ENCODE peak calls at places on chromosome 20, in six cellular contexts. One of them, this sample, is unnamed. For H3K27me3, the result is how much of the 10 kb centered on the place peaks cover.

GRCh38 chr20:17650816-17651760 is 31.0 kb downstream of the RRBP1 start:
- DNase-seq in H9: no peak
- DNase-seq in aorta: no peak
- DNase-seq in PC-3: peak
- DNase-seq in thyroid gland: no peak
- DNase-seq in mammary epithelial cell: no peak
- DNase-seq in this sample: no peak

GRCh38 chr20:35431621-35432429 is 6.2 kb downstream of the GDF5 start:
- DNase-seq in H9: no peak
- DNase-seq in aorta: no peak
- DNase-seq in PC-3: no peak
- DNase-seq in thyroid gland: no peak
- DNase-seq in mammary epithelial cell: no peak
- DNase-seq in this sample: no peak

GRCh38 chr20:25310921-25311728 is 63.2 kb downstream of the PYGB start:
- DNase-seq in H9: no peak
- DNase-seq in aorta: peak
- DNase-seq in PC-3: peak
- DNase-seq in thyroid gland: peak
- DNase-seq in mammary epithelial cell: no peak
- DNase-seq in this sample: peak

GRCh38 chr20:35461620-35462019 is 6.2 kb downstream of the CEP250 start:
- DNase-seq in H9: no peak
- DNase-seq in aorta: no peak
- DNase-seq in PC-3: no peak
- DNase-seq in thyroid gland: no peak
- DNase-seq in mammary epithelial cell: no peak
- DNase-seq in this sample: no peak

GRCh38 chr20:14401479-14402138 is 64.2 kb upstream of the FLRT3 start:
- DNase-seq in H9: no peak
- DNase-seq in aorta: no peak
- DNase-seq in PC-3: no peak
- DNase-seq in thyroid gland: no peak
- DNase-seq in mammary epithelial cell: no peak
- DNase-seq in this sample: no peak

GRCh38 chr20:21512634-21513180 is 1.2 kb downstream of the NKX2-2 start:
- DNase-seq in H9: no peak
- DNase-seq in aorta: no peak
- DNase-seq in PC-3: no peak
- DNase-seq in thyroid gland: no peak
- DNase-seq in mammary epithelial cell: no peak
- DNase-seq in this sample: peak

GRCh38 chr20:25637247-25637646 is 13.4 kb upstream of the NANP start:
- DNase-seq in H9: no peak
- DNase-seq in aorta: no peak
- DNase-seq in PC-3: peak
- DNase-seq in thyroid gland: no peak
- DNase-seq in mammary epithelial cell: no peak
- DNase-seq in this sample: no peak

GRCh38 chr20:2124632-2125131 is 23.1 kb downstream of the STK35 start:
- DNase-seq in H9: no peak
- DNase-seq in aorta: no peak
- DNase-seq in PC-3: no peak
- DNase-seq in thyroid gland: no peak
- DNase-seq in mammary epithelial cell: no peak
- DNase-seq in this sample: no peak

GRCh38 chr20:16368645-16369292 is 204.5 kb downstream of the KIF16B start:
- DNase-seq in H9: no peak
- DNase-seq in aorta: no peak
- DNase-seq in PC-3: peak
- DNase-seq in thyroid gland: no peak
- DNase-seq in mammary epithelial cell: no peak
- DNase-seq in this sample: no peak

GRCh38 chr20:37584238-37584807 is 56.6 kb upstream of the BLCAP start:
- DNase-seq in H9: no peak
- DNase-seq in aorta: no peak
- DNase-seq in PC-3: no peak
- DNase-seq in thyroid gland: no peak
- DNase-seq in mammary epithelial cell: no peak
- DNase-seq in this sample: no peak

GRCh38 chr20:36644713-36645109 is 1.3 kb downstream of the SLA2 start:
- DNase-seq in H9: no peak
- DNase-seq in aorta: no peak
- DNase-seq in PC-3: no peak
- DNase-seq in thyroid gland: no peak
- DNase-seq in mammary epithelial cell: no peak
- DNase-seq in this sample: no peak

GRCh38 chr20:11807070-11807741 is 110.5 kb upstream of the BTBD3 start:
- DNase-seq in H9: no peak
- DNase-seq in aorta: no peak
- DNase-seq in PC-3: peak
- DNase-seq in thyroid gland: no peak
- DNase-seq in mammary epithelial cell: peak
- DNase-seq in this sample: no peak

GRCh38 chr20:1494436-1494835 is 3.2 kb upstream of the SIRPB2 start:
- DNase-seq in H9: no peak
- DNase-seq in aorta: no peak
- DNase-seq in PC-3: no peak
- DNase-seq in thyroid gland: no peak
- DNase-seq in mammary epithelial cell: no peak
- DNase-seq in this sample: no peak

GRCh38 chr20:5714261-5715041 is 35.8 kb upstream of the SHLD1 start:
- DNase-seq in H9: peak
- DNase-seq in aorta: no peak
- DNase-seq in PC-3: peak
- DNase-seq in thyroid gland: peak
- DNase-seq in mammary epithelial cell: peak
- DNase-seq in this sample: no peak

GRCh38 chr20:41094656-41095055 is 42.7 kb upstream of the PLCG1 start:
- DNase-seq in H9: no peak
- DNase-seq in aorta: no peak
- DNase-seq in PC-3: no peak
- DNase-seq in thyroid gland: no peak
- DNase-seq in mammary epithelial cell: no peak
- DNase-seq in this sample: no peak

GRCh38 chr20:44618318-44618731 is 33.2 kb downstream of the ADA start:
- DNase-seq in H9: no peak
- DNase-seq in aorta: peak
- DNase-seq in PC-3: no peak
- DNase-seq in thyroid gland: peak
- DNase-seq in mammary epithelial cell: peak
- DNase-seq in this sample: no peak

GRCh38 chr20:46630336-46630735 is 20.9 kb downstream of the SLC13A3 start:
- DNase-seq in H9: no peak
- DNase-seq in aorta: no peak
- DNase-seq in PC-3: no peak
- DNase-seq in thyroid gland: no peak
- DNase-seq in mammary epithelial cell: no peak
- DNase-seq in this sample: no peak

DNA sequence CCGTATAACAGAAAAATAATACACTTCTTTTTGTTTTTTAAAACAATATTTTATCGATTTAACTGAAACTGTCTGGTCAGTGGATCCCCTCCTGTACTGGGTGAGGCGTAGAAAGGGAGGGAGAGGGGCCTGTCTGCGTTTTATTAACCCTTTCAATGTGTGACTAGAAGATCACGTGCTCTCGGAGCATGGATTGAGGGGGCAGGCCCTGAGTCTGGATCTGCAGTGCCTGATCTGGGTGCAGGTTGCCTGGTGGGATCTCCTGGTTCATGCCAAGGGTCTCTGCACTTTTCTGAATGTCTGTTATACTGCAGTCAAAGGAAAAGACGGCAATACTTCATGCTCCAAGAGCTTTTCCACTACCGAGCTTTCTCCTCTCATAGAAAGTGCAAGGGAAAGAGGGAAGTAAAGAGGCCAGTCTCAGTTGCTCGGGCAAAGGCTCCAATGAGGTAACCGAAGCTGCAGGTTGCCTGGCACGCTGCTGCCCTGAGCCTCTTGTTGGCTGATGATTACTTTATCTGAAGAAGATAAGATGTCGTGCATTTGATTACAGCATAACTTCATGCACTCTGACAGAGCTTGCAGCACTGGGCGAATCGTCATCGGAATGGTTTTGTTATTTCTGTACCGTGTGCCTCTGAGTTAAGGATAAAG is 167.4 kb upstream of the PMEPA1 start:
- DNase-seq in H9: no peak
- DNase-seq in aorta: no peak
- DNase-seq in PC-3: no peak
- DNase-seq in thyroid gland: no peak
- DNase-seq in mammary epithelial cell: no peak
- DNase-seq in this sample: no peak
- H3K27me3 ChIP-seq in H9: under half
- H3K27me3 ChIP-seq in aorta: under half
- H3K27me3 ChIP-seq in PC-3: under half
- H3K27me3 ChIP-seq in thyroid gland: under half
- H3K27me3 ChIP-seq in mammary epithelial cell: under half
- H3K27me3 ChIP-seq in this sample: under half

DNA sequence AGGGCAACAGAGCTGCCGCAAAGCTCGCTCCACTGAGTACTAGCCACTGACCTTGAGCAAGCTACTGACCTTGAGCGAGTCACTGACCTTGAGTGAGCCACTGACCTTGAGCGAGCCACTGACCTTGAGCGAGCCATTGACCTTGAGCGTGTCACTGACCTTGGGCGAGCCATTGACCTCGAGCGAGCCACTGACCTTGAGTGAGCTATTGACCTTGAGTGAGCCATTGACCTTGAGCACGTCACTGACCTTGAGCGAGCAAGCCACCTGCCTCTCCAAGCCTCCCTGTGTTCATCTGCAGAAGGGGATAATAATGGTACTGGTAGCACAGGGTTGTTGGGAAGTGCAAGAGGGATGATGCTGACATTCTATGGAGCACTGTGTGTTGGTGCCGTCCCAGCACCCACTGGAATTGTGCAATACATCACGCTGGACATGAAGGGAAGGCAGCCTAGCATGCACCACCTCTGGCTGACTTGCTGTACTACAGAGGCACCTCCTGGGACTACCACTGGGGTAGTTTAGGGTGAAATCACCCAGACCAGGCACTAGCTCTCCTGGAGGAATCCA is 60.2 kb downstream of the CTCFL start:
- DNase-seq in H9: no peak
- DNase-seq in aorta: peak
- DNase-seq in PC-3: peak
- DNase-seq in thyroid gland: no peak
- DNase-seq in mammary epithelial cell: peak
- DNase-seq in this sample: no peak
- H3K27ac ChIP-seq in H9: no peak
- H3K27ac ChIP-seq in aorta: no peak
- H3K27ac ChIP-seq in PC-3: no peak
- H3K27ac ChIP-seq in thyroid gland: no peak
- H3K27ac ChIP-seq in mammary epithelial cell: no peak
- H3K27ac ChIP-seq in this sample: peak

GRCh38 chr20:53070224-53070623 is 98.1 kb downstream of the TSHZ2 start:
- DNase-seq in H9: no peak
- DNase-seq in aorta: no peak
- DNase-seq in PC-3: no peak
- DNase-seq in thyroid gland: no peak
- DNase-seq in mammary epithelial cell: no peak
- DNase-seq in this sample: no peak

GRCh38 chr20:53069121-53069520 is 97.0 kb downstream of the TSHZ2 start:
- DNase-seq in H9: no peak
- DNase-seq in aorta: no peak
- DNase-seq in PC-3: no peak
- DNase-seq in thyroid gland: no peak
- DNase-seq in mammary epithelial cell: no peak
- DNase-seq in this sample: no peak

GRCh38 chr20:53070714-53071392 is 98.7 kb downstream of the TSHZ2 start:
- DNase-seq in H9: no peak
- DNase-seq in aorta: no peak
- DNase-seq in PC-3: no peak
- DNase-seq in thyroid gland: no peak
- DNase-seq in mammary epithelial cell: no peak
- DNase-seq in this sample: no peak

GRCh38 chr20:53064935-53065334 is 92.8 kb downstream of the TSHZ2 start:
- DNase-seq in H9: no peak
- DNase-seq in aorta: no peak
- DNase-seq in PC-3: no peak
- DNase-seq in thyroid gland: no peak
- DNase-seq in mammary epithelial cell: no peak
- DNase-seq in this sample: no peak

GRCh38 chr20:53068241-53068640 is 96.1 kb downstream of the TSHZ2 start:
- DNase-seq in H9: no peak
- DNase-seq in aorta: no peak
- DNase-seq in PC-3: no peak
- DNase-seq in thyroid gland: no peak
- DNase-seq in mammary epithelial cell: no peak
- DNase-seq in this sample: no peak
- H3K27me3 ChIP-seq in H9: under half
- H3K27me3 ChIP-seq in aorta: under half
- H3K27me3 ChIP-seq in PC-3: half or more
- H3K27me3 ChIP-seq in thyroid gland: under half
- H3K27me3 ChIP-seq in mammary epithelial cell: under half
- H3K27me3 ChIP-seq in this sample: under half

GRCh38 chr20:49676581-49677291 is 36.9 kb downstream of the B4GALT5 start:
- DNase-seq in H9: no peak
- DNase-seq in aorta: no peak
- DNase-seq in PC-3: peak
- DNase-seq in thyroid gland: peak
- DNase-seq in mammary epithelial cell: peak
- DNase-seq in this sample: no peak
- H3K27ac ChIP-seq in H9: no peak
- H3K27ac ChIP-seq in aorta: no peak
- H3K27ac ChIP-seq in PC-3: peak
- H3K27ac ChIP-seq in thyroid gland: peak
- H3K27ac ChIP-seq in mammary epithelial cell: peak
- H3K27ac ChIP-seq in this sample: peak

This sample was measured in left lung.